ENCODE peak calls at places on chromosomes 12 and 14, in seven cellular contexts. N, M, S, D, C, W and A are unnamed samples.

GRCh38 chr12:113555226-113555625 is 83.6 kb upstream of the LHX5 start:
- DNase-seq in N (no peak), C (no peak), W (no peak), M (no peak), S (no peak), D (peak), A (peak)

GRCh38 chr14:61188936-61189808 is 92.0 kb downstream of the TMEM30B start:
- DNase-seq in S (no peak), N (no peak), M (peak), D (peak), W (no peak), C (peak), A (peak)

GRCh38 chr12:75739916-75740315 is 228.5 kb upstream of the KRR1 start:
- DNase-seq in W (no peak), M (no peak), D (no peak), C (no peak), S (no peak), N (no peak), A (no peak)

GRCh38 chr14:104253223-104253822 is 114.9 kb downstream of the KIF26A start:
- DNase-seq in M (no peak), N (no peak), C (no peak), S (no peak), D (no peak), W (no peak), A (no peak)

GRCh38 chr14:76805245-76805644 is 7.4 kb downstream of the ANGEL1 start:
- DNase-seq in N (no peak), C (no peak), M (no peak), W (no peak), S (no peak), D (no peak), A (no peak)

GRCh38 chr14:100872641-100873071 is 30.9 kb downstream of the RTL1 start:
- DNase-seq in S (no peak), C (no peak), N (no peak), M (no peak), D (no peak), W (no peak), A (no peak)

GRCh38 chr14:64234877-64235651 is 59.1 kb downstream of the ESR2 start:
- DNase-seq in S (peak), N (no peak), W (no peak), M (peak), C (peak), D (peak), A (no peak)

GRCh38 chr14:102491786-102492522 is 17.6 kb downstream of the ANKRD9 start:
- DNase-seq in D (no peak), S (no peak), C (no peak), W (no peak), M (no peak), N (no peak), A (no peak)

GRCh38 chr14:95041477-95042020 is 115.8 kb downstream of the DICER1 start:
- DNase-seq in N (no peak), W (no peak), D (no peak), C (no peak), M (no peak), S (no peak), A (no peak)

GRCh38 chr12:54222609-54223008 is 33.8 kb upstream of the SMUG1 start:
- DNase-seq in D (peak), W (peak), S (peak), M (no peak), C (no peak), N (no peak), A (peak)

GRCh38 chr14:77053046-77053841 is 24.7 kb upstream of the IRF2BPL start:
- DNase-seq in C (peak), S (no peak), D (no peak), W (no peak), M (peak), N (peak), A (peak)

GRCh38 chr12:12803186-12803585 is 10.0 kb upstream of the DDX47 start:
- DNase-seq in S (peak), D (peak), N (no peak), W (no peak), C (no peak), M (peak), A (peak)

GRCh38 chr12:128337456-128338160 is 70.6 kb downstream of the TMEM132C start:
- DNase-seq in S (no peak), N (no peak), M (no peak), D (no peak), W (no peak), C (peak), A (no peak)

GRCh38 chr12:59404109-59404650 is 191.6 kb upstream of the SLC16A7 start:
- DNase-seq in S (no peak), C (no peak), W (no peak), M (no peak), N (no peak), D (no peak), A (no peak)

GRCh38 chr12:3489057-3489456 is 1.9 kb upstream of the PRMT8 start:
- DNase-seq in N (no peak), D (peak), W (no peak), M (no peak), S (no peak), C (no peak), A (no peak)